ENCODE peak calls at places on chromosomes 6 and 20, in four cellular contexts. F is glutamatergic neuron, T is GM06990, M is left lung. J is an unnamed sample.

GRCh38 chr6:25450469-25451198 is 171.5 kb downstream of the CARMIL1 start:
- DNase-seq in F (no peak), T (no peak), M (no peak), J (no peak)

GRCh38 chr6:76518443-76518842 is 446.0 kb upstream of the IMPG1 start:
- DNase-seq in F (no peak), T (no peak), M (no peak), J (no peak)

GRCh38 chr6:31912186-31912585 is 10.3 kb upstream of the ZBTB12 start:
- DNase-seq in F (no peak), T (no peak), M (no peak), J (no peak)

GRCh38 chr6:118542184-118542952 is 5.7 kb upstream of the PLN start:
- DNase-seq in F (no peak), T (no peak), M (no peak), J (no peak)

GRCh38 chr6:106143582-106144139 is 57.5 kb downstream of the PRDM1 start:
- DNase-seq in F (no peak), T (no peak), M (no peak), J (no peak)

GRCh38 chr20:54041336-54041735 is 29.1 kb downstream of the BCAS1 start:
- DNase-seq in F (no peak), T (no peak), M (no peak), J (no peak)

GRCh38 chr6:35262596-35262995 is 3.1 kb downstream of the ZNF76 start:
- DNase-seq in F (no peak), T (no peak), M (no peak), J (no peak)

GRCh38 chr6:11586574-11586973 is 49.0 kb downstream of the TMEM170B start:
- DNase-seq in F (no peak), T (no peak), M (no peak), J (no peak)

GRCh38 chr6:52390361-52390727 is 28.4 kb downstream of the PAQR8 start:
- DNase-seq in F (no peak), T (no peak), M (no peak), J (peak; percentile 55)

GRCh38 chr6:38909020-38909730 is 139.4 kb upstream of the GLP1R start:
- DNase-seq in F (no peak), T (no peak), M (no peak), J (no peak)

GRCh38 chr6:116511424-116512131 is at the start of gene CALHM5:
- DNase-seq in F (no peak), T (no peak), M (no peak), J (no peak)

GRCh38 chr20:63536241-63536977 is 767 bp downstream of the PTK6 start:
- DNase-seq in F (peak; percentile 52), T (peak; percentile 13), M (peak; percentile 82), J (no peak)

GRCh38 chr20:53943522-53944291 is 126.7 kb downstream of the BCAS1 start:
- DNase-seq in F (no peak), T (no peak), M (no peak), J (peak; percentile 66)

GRCh38 chr6:24524801-24525200 is 30.0 kb downstream of the ALDH5A1 start:
- DNase-seq in F (peak; percentile 31), T (no peak), M (no peak), J (peak; percentile 81)

GRCh38 chr20:17678886-17679285 is 3.2 kb downstream of the RRBP1 start:
- DNase-seq in F (no peak), T (no peak), M (no peak), J (no peak)

GRCh38 chr6:108752733-108753392 is 95.4 kb upstream of the ARMC2 start:
- DNase-seq in F (no peak), T (no peak), M (no peak), J (no peak)

GRCh38 chr20:1033751-1034419 is 31.8 kb upstream of the RSPO4 start:
- DNase-seq in F (no peak), T (peak; percentile 13), M (no peak), J (peak; percentile 38)

GRCh38 chr20:24702501-24703283 is 233.3 kb downstream of the SYNDIG1 start:
- DNase-seq in F (no peak), T (no peak), M (no peak), J (no peak)

GRCh38 chr6:63351995-63352586 is 32.3 kb upstream of the LGSN start:
- DNase-seq in F (no peak), T (peak; percentile 35), M (no peak), J (peak; percentile 41)

GRCh38 chr6:137808836-137809315 is 58.2 kb upstream of the TNFAIP3 start:
- DNase-seq in F (no peak), T (no peak), M (no peak), J (no peak)

GRCh38 chr6:46010771-46011170 is 4.9 kb downstream of the CLIC5 start:
- DNase-seq in F (no peak), T (no peak), M (no peak), J (no peak)

GRCh38 chr6:75834447-75834846 is 85.4 kb downstream of the MYO6 start:
- DNase-seq in F (no peak), T (no peak), M (no peak), J (no peak)

GRCh38 chr6:137341721-137342195 is 122.6 kb upstream of the IFNGR1 start:
- DNase-seq in F (peak; percentile 60), T (no peak), M (peak; percentile 69), J (peak; percentile 47)

GRCh38 chr6:38806271-38806670 is 91.2 kb downstream of the DNAH8 start:
- DNase-seq in F (peak; percentile 31), T (no peak), M (no peak), J (no peak)

GRCh38 chr6:558089-558488 is 98.8 kb downstream of the HUS1B start:
- DNase-seq in F (no peak), T (no peak), M (no peak), J (peak; percentile 38)

GRCh38 chr6:29926081-29926794 is 16.1 kb upstream of the HLA-A start:
- DNase-seq in F (no peak), T (peak; percentile 53), M (peak; percentile 71), J (no peak)

GRCh38 chr6:126804255-126805064 is 314.0 kb upstream of the RSPO3 start:
- DNase-seq in F (no peak), T (peak; percentile 7), M (no peak), J (peak; percentile 17)

GRCh38 chr6:10310826-10311225 is 104.0 kb downstream of the TFAP2A start:
- DNase-seq in F (no peak), T (no peak), M (no peak), J (no peak)

GRCh38 chr6:136983692-136984091 is 61.1 kb downstream of the IL20RA start:
- DNase-seq in F (no peak), T (no peak), M (no peak), J (no peak)

GRCh38 chr6:87743454-87743853 is 41.4 kb upstream of the AKIRIN2 start:
- DNase-seq in F (no peak), T (no peak), M (no peak), J (no peak)

GRCh38 chr6:121592955-121593665 is 157.7 kb downstream of the GJA1 start:
- DNase-seq in F (no peak), T (no peak), M (no peak), J (no peak)

GRCh38 chr6:111190637-111191036 is 103.3 kb downstream of the SLC16A10 start:
- DNase-seq in F (no peak), T (no peak), M (no peak), J (no peak)

GRCh38 chr6:99802396-99803031 is 191.5 kb downstream of the MCHR2 start:
- DNase-seq in F (no peak), T (no peak), M (peak; percentile 46), J (no peak)

GRCh38 chr20:25042531-25043498 is 15.1 kb downstream of the ACSS1 start:
- DNase-seq in F (no peak), T (peak; percentile 76), M (peak; percentile 92), J (peak; percentile 82)

GRCh38 chr6:91042656-91043055 is 455.8 kb upstream of the MAP3K7 start:
- DNase-seq in F (no peak), T (no peak), M (no peak), J (no peak)

GRCh38 chr6:28220164-28221133 is 4.6 kb upstream of the ZSCAN9 start:
- DNase-seq in F (no peak), T (no peak), M (no peak), J (no peak)

GRCh38 chr20:59735917-59736316 is 131.6 kb downstream of the PHACTR3 start:
- DNase-seq in F (no peak), T (no peak), M (no peak), J (no peak)

GRCh38 chr6:167474725-167475124 is 149.8 kb downstream of the TTLL2 start:
- DNase-seq in F (no peak), T (no peak), M (no peak), J (no peak)

GRCh38 chr6:134455319-134455718 is 137.4 kb upstream of the SGK1 start:
- DNase-seq in F (no peak), T (no peak), M (no peak), J (no peak)

GRCh38 chr6:134456284-134456683 is 138.4 kb upstream of the SGK1 start:
- DNase-seq in F (no peak), T (no peak), M (no peak), J (no peak)

GRCh38 chr6:134458857-134459657 is 141.1 kb upstream of the SGK1 start:
- DNase-seq in F (no peak), T (no peak), M (no peak), J (no peak)

GRCh38 chr6:134454794-134455193 is 136.9 kb upstream of the SGK1 start:
- DNase-seq in F (no peak), T (no peak), M (no peak), J (no peak)

GRCh38 chr6:134457941-134458340 is 140.0 kb upstream of the SGK1 start:
- DNase-seq in F (no peak), T (no peak), M (no peak), J (peak; percentile 12)
- TF ChIP-seq CTCF in F (no peak), T (peak; percentile 37), M (no peak), J (peak; percentile 57)

GRCh38 chr6:3205913-3206312 is 21.5 kb downstream of the TUBB2B start:
- DNase-seq in F (no peak), T (no peak), M (no peak), J (no peak)

GRCh38 chr6:3204921-3205320 is 22.5 kb downstream of the TUBB2B start:
- DNase-seq in F (no peak), T (no peak), M (no peak), J (no peak)

GRCh38 chr6:3208775-3209113 is 18.7 kb downstream of the TUBB2B start:
- DNase-seq in F (no peak), T (no peak), M (no peak), J (no peak)

GRCh38 chr6:3208096-3208774 is 19.2 kb downstream of the TUBB2B start:
- DNase-seq in F (no peak), T (no peak), M (no peak), J (no peak)

DNA sequence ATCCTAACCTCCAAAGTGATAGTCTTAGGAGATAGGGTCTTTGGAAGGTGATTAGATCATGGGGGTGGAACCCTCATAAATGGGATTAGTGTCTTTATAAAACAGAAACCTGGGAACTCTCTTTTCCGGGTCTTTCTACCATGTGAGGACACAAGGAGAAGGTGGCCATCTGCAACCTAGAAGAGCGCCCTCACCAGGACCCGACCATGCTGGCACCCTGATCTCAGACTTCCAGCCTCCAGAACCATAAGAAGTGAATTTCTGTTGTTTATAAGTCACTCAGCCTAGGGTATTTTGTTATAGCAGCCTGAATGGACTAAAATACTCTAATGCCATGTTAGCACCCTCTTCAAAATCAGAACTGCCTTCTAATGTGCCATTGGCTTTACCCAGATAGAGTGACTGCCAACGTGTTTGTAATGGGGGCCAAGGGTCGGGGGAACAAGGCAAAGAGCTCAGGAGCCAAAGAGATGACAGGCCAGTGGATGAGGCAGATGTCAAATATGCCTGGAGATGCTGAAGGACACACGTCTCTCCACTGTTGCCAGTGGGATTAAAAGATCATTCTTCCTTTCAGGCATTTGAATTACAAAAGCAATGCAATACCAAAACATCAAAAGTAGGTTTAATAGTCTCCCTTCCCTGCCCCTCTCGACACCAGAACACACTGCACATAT is 21.0 kb downstream of the TUBB2B start:
- DNase-seq in F (no peak), T (no peak), M (no peak), J (no peak)
- TF ChIP-seq CTCF in F (no peak), T (peak; percentile 6), M (no peak), J (peak; percentile 47)

GRCh38 chr6:41589636-41590622 is 43.7 kb downstream of the FOXP4 start:
- DNase-seq in F (no peak), T (no peak), M (peak; percentile 76), J (no peak)
- TF ChIP-seq CTCF in F (no peak), T (no peak), M (no peak), J (no peak)

GRCh38 chr6:135938588-135939215 is 87.2 kb downstream of the PDE7B start:
- DNase-seq in F (no peak), T (no peak), M (no peak), J (peak; percentile 1)
- TF ChIP-seq CTCF in F (peak; percentile 14), T (peak; percentile 42), M (peak; percentile 18), J (peak; percentile 65)

J was measured in OCI-LY7.